ENCODE peak calls at places on chromosomes 7 and 10, in six cellular contexts. C is amniotic stem cell; J is non-pigmented ciliary epithelial cell; O is GM19239; T is activated T-helper 2 cell treated with anti-CD3 and anti-CD28 coated beads, Interferon-gamma antibody, Interleukin-2, Interleukin-4, amounts not matched to agents 10 μg/mL and 5 μg/mL and 100 μg/mL, durations not matched to agents 14 hours and 24 hours and 36 hours; S is activated naive CD8-positive, alpha-beta T cell treated with anti-CD3 and anti-CD28 coated beads for 36 hours. Y is an unnamed sample.
A peak's percentile ranks its signal among the peaks of the same experiment; 100 is the strongest.

GRCh38 chr7:122944682-122945303 is 50.7 kb downstream of the TAS2R16 start:
- DNase-seq in T (no peak), J (no peak), S (no peak), C (no peak), O (no peak), Y (no peak)

GRCh38 chr10:103723557-103723956 is 131.8 kb downstream of the SH3PXD2A start:
- DNase-seq in S (no peak), O (no peak), J (no peak), C (no peak), T (no peak), Y (no peak)

GRCh38 chr10:31476088-31476487 is 157.1 kb downstream of the ZEB1 start:
- DNase-seq in S (no peak), C (no peak), O (no peak), T (no peak), J (no peak), Y (no peak)

GRCh38 chr7:126578338-126578737 is 674.4 kb downstream of the GRM8 start:
- DNase-seq in J (no peak), S (no peak), C (no peak), O (no peak), T (no peak), Y (no peak)

GRCh38 chr10:17673517-17674051 is 29.6 kb downstream of the STAM start:
- DNase-seq in C (peak; percentile 75), T (no peak), O (no peak), J (peak; percentile 93), S (no peak), Y (no peak)

GRCh38 chr7:140605337-140605736 is 35.3 kb downstream of the DENND2A start:
- DNase-seq in O (no peak), J (no peak), T (no peak), S (no peak), C (peak; percentile 57), Y (no peak)

GRCh38 chr7:68619476-68619875 is 978.8 kb upstream of the AUTS2 start:
- DNase-seq in J (no peak), O (no peak), C (no peak), T (no peak), S (no peak), Y (no peak)

GRCh38 chr10:88794731-88795130 is 7.8 kb upstream of the LIPM start:
- DNase-seq in S (no peak), J (no peak), T (no peak), C (no peak), O (no peak), Y (no peak)

GRCh38 chr7:12596225-12596790 is 25.8 kb downstream of the SCIN start:
- DNase-seq in T (no peak), J (no peak), C (no peak), S (no peak), O (no peak), Y (no peak)

GRCh38 chr7:31002256-31002655 is 38.5 kb downstream of the GHRHR start:
- DNase-seq in C (no peak), J (no peak), S (no peak), T (no peak), O (no peak), Y (no peak)

GRCh38 chr10:132630666-132631347 is 93.2 kb downstream of the INPP5A start:
- DNase-seq in S (no peak), J (no peak), O (no peak), C (no peak), T (no peak), Y (no peak)

GRCh38 chr7:106098889-106099288 is 13.2 kb downstream of the SYPL1 start:
- DNase-seq in J (no peak), S (no peak), T (no peak), C (no peak), O (no peak), Y (no peak)

GRCh38 chr7:91915401-91916067 is 25.1 kb upstream of the AKAP9 start:
- DNase-seq in S (no peak), J (no peak), O (no peak), T (no peak), C (no peak), Y (no peak)

GRCh38 chr7:49787980-49788379 is 14.5 kb downstream of the VWC2 start:
- DNase-seq in J (no peak), S (no peak), C (no peak), T (no peak), O (no peak), Y (no peak)

GRCh38 chr10:71294091-71294561 is 24.9 kb upstream of the SLC29A3 start:
- DNase-seq in O (no peak), J (no peak), S (no peak), T (no peak), C (no peak), Y (no peak)

GRCh38 chr10:24908793-24909423 is 43.5 kb downstream of the PRTFDC1 start:
- DNase-seq in J (no peak), T (no peak), S (no peak), O (no peak), C (no peak), Y (no peak)

GRCh38 chr10:50621981-50622496 is 1.7 kb downstream of the SGMS1 start:
- DNase-seq in T (peak; percentile 33), J (peak; percentile 82), C (peak; percentile 80), O (peak; percentile 46), S (peak; percentile 59), Y (peak; percentile 78)

GRCh38 chr10:15348579-15348978 is 22.5 kb downstream of the FAM171A1 start:
- DNase-seq in T (no peak), C (no peak), O (no peak), S (no peak), J (no peak), Y (no peak)

GRCh38 chr7:155869784-155870076 is 57.5 kb upstream of the SHH start:
- DNase-seq in S (no peak), J (no peak), C (no peak), T (no peak), O (no peak), Y (no peak)

GRCh38 chr7:154832557-154833138 is 170.3 kb downstream of the PAXIP1 start:
- DNase-seq in J (no peak), C (no peak), T (no peak), S (no peak), O (no peak), Y (peak; percentile 5)

GRCh38 chr7:90599892-90600555 is 3.9 kb downstream of the CDK14 start:
- DNase-seq in S (no peak), C (no peak), J (no peak), O (no peak), T (no peak), Y (no peak)

GRCh38 chr7:116687801-116688201 is 15.8 kb downstream of the MET start:
- DNase-seq in S (no peak), J (peak; percentile 59), C (peak; percentile 25), O (no peak), T (no peak), Y (no peak)

GRCh38 chr7:22150221-22150620 is 204.5 kb upstream of the CDCA7L start:
- DNase-seq in J (no peak), O (no peak), C (no peak), S (no peak), T (no peak), Y (no peak)

GRCh38 chr7:84271550-84271949 is 77.0 kb upstream of the SEMA3A start:
- DNase-seq in J (no peak), S (no peak), O (no peak), T (no peak), C (no peak), Y (no peak)

GRCh38 chr10:103637855-103638561 is 144.5 kb downstream of the NEURL1 start:
- DNase-seq in C (no peak), T (no peak), S (no peak), J (no peak), O (no peak), Y (no peak)

Y was measured in KBM-7.